ENCODE peak calls at places on chromosomes 7 and 10, in five cellular contexts. D is esophagus muscularis mucosa; M is stimulated activated CD8-positive, alpha-beta memory T cell treated with anti-CD3 and anti-CD28 coated beads, Interleukin-4, amount 100 ng/mL, for 48 hours; K is brain microvascular endothelial cell; C is HTR-8/SVneo. W is an unnamed sample.

GRCh38 chr10:1107679-1108078 is 51.5 kb downstream of the WDR37 start:
- DNase-seq in D (no peak), M (no peak), K (no peak), C (no peak), W (no peak)

GRCh38 chr10:5544216-5544805 is 19.6 kb downstream of the CALML3 start:
- DNase-seq in D (no peak), M (no peak), K (no peak), C (no peak), W (no peak)

GRCh38 chr10:22252801-22253577 is 35.2 kb upstream of the EBLN1 start:
- DNase-seq in D (no peak), M (peak; percentile 61), K (no peak), C (no peak), W (peak; percentile 11)

GRCh38 chr7:107150375-107151073 is 18.3 kb upstream of the HBP1 start:
- DNase-seq in D (peak; percentile 95), M (peak; percentile 86), K (peak; percentile 87), C (peak; percentile 15), W (peak; percentile 50)

GRCh38 chr7:31305260-31305659 is 35.3 kb downstream of the NEUROD6 start:
- DNase-seq in D (no peak), M (no peak), K (no peak), C (no peak), W (no peak)

GRCh38 chr10:133393401-133394063 is 425 bp upstream of the MTG1 start:
- DNase-seq in D (no peak), M (peak; percentile 25), K (no peak), C (no peak), W (no peak)

GRCh38 chr7:112573302-112574039 is 92.7 kb downstream of the LSMEM1 start:
- DNase-seq in D (no peak), M (no peak), K (no peak), C (no peak), W (no peak)

GRCh38 chr10:118970770-118971169 is 58.7 kb upstream of the NANOS1 start:
- DNase-seq in D (no peak), M (no peak), K (no peak), C (no peak), W (no peak)

GRCh38 chr10:68559872-68560200 is 301 bp upstream of the TET1 start:
- DNase-seq in D (no peak), M (peak; percentile 24), K (no peak), C (no peak), W (no peak)

GRCh38 chr7:47771301-47771989 is 176.8 kb downstream of the PKD1L1 start:
- DNase-seq in D (no peak), M (no peak), K (no peak), C (no peak), W (no peak)

GRCh38 chr7:73715648-73716317 is 3.7 kb downstream of the STX1A start:
- DNase-seq in D (no peak), M (peak; percentile 81), K (peak; percentile 97), C (peak; percentile 92), W (no peak)

GRCh38 chr10:7984896-7985295 is 69.6 kb upstream of the GATA3 start:
- DNase-seq in D (no peak), M (no peak), K (peak; percentile 7), C (no peak), W (no peak)

GRCh38 chr7:81725003-81725402 is 44.8 kb downstream of the HGF start:
- DNase-seq in D (no peak), M (no peak), K (no peak), C (no peak), W (no peak)

GRCh38 chr7:157358041-157358752 is 21.4 kb downstream of the DNAJB6 start:
- DNase-seq in D (no peak), M (no peak), K (no peak), C (no peak), W (no peak)

GRCh38 chr7:97006146-97006950 is 995 bp downstream of the DLX6 start:
- DNase-seq in D (peak; percentile 88), M (peak; percentile 46), K (no peak), C (no peak), W (peak; percentile 52)

GRCh38 chr7:831596-832291 is 532 bp upstream of the SUN1 start:
- DNase-seq in D (no peak), M (peak; percentile 36), K (peak; percentile 73), C (peak; percentile 95), W (no peak)

GRCh38 chr10:64112697-64113367 is 591.6 kb downstream of the REEP3 start:
- DNase-seq in D (no peak), M (no peak), K (no peak), C (no peak), W (no peak)

GRCh38 chr10:122189185-122189584 is 81.9 kb upstream of the BTBD16 start:
- DNase-seq in D (no peak), M (no peak), K (no peak), C (no peak), W (no peak)

GRCh38 chr10:1573334-1573969 is 163.9 kb downstream of the ADARB2 start:
- DNase-seq in D (no peak), M (no peak), K (no peak), C (no peak), W (no peak)

GRCh38 chr10:37643187-37643586 is 214.2 kb downstream of the ZNF248 start:
- DNase-seq in D (no peak), M (no peak), K (no peak), C (no peak), W (no peak)

GRCh38 chr10:79970062-79970461 is 21.2 kb upstream of the SFTPD start:
- DNase-seq in D (no peak), M (no peak), K (no peak), C (no peak), W (no peak)

GRCh38 chr10:51156913-51157312 is 82.6 kb downstream of the PRKG1 start:
- DNase-seq in D (no peak), M (no peak), K (peak; percentile 32), C (no peak), W (no peak)

GRCh38 chr10:19488592-19489280 is 327.5 kb upstream of the PLXDC2 start:
- DNase-seq in D (no peak), M (no peak), K (no peak), C (no peak), W (peak; percentile 49)

GRCh38 chr10:119395287-119396007 is 147.1 kb downstream of the RGS10 start:
- DNase-seq in D (no peak), M (no peak), K (peak; percentile 37), C (no peak), W (no peak)

GRCh38 chr7:107501593-107501992 is 31.7 kb downstream of the GPR22 start:
- DNase-seq in D (no peak), M (no peak), K (peak; percentile 48), C (peak; percentile 3), W (no peak)

GRCh38 chr10:85919358-85920022 is 447.1 kb downstream of the GRID1 start:
- DNase-seq in D (peak; percentile 80), M (no peak), K (no peak), C (no peak), W (no peak)

GRCh38 chr10:92541583-92541982 is 32.3 kb downstream of the IDE start:
- DNase-seq in D (no peak), M (no peak), K (no peak), C (no peak), W (no peak)

GRCh38 chr7:149741629-149742028 is 31.8 kb downstream of the ZNF467 start:
- DNase-seq in D (no peak), M (no peak), K (no peak), C (no peak), W (no peak)

GRCh38 chr7:30976381-30976780 is 12.6 kb downstream of the GHRHR start:
- DNase-seq in D (no peak), M (no peak), K (no peak), C (no peak), W (no peak)

GRCh38 chr7:118214051-118214832 is 10.3 kb upstream of the ANKRD7 start:
- DNase-seq in D (no peak), M (peak; percentile 85), K (peak; percentile 70), C (no peak), W (no peak)

GRCh38 chr7:90723866-90724265 is 127.7 kb downstream of the CDK14 start:
- DNase-seq in D (no peak), M (no peak), K (no peak), C (no peak), W (no peak)

GRCh38 chr10:6721964-6722615 is 142.0 kb upstream of the PRKCQ start:
- DNase-seq in D (no peak), M (no peak), K (peak; percentile 81), C (peak; percentile 66), W (no peak)

GRCh38 chr10:86295791-86296190 is 70.8 kb downstream of the GRID1 start:
- DNase-seq in D (no peak), M (no peak), K (no peak), C (no peak), W (no peak)

GRCh38 chr7:26958834-26959233 is 94.4 kb upstream of the SKAP2 start:
- DNase-seq in D (no peak), M (no peak), K (peak; percentile 79), C (peak; percentile 30), W (no peak)

GRCh38 chr7:24825931-24826661 is 68.8 kb upstream of the GSDME start:
- DNase-seq in D (no peak), M (no peak), K (peak; percentile 50), C (peak; percentile 59), W (no peak)

GRCh38 chr10:109029870-109030269 is 893.4 kb downstream of the XPNPEP1 start:
- DNase-seq in D (no peak), M (no peak), K (no peak), C (no peak), W (no peak)

GRCh38 chr7:17910377-17910776 is 29.9 kb downstream of the SNX13 start:
- DNase-seq in D (no peak), M (no peak), K (no peak), C (no peak), W (no peak)

GRCh38 chr7:19011212-19011611 is 106.2 kb downstream of the TWIST1 start:
- DNase-seq in D (no peak), M (no peak), K (peak; percentile 53), C (no peak), W (no peak)

GRCh38 chr7:94701555-94701973 is 45.6 kb upstream of the SGCE start:
- DNase-seq in D (no peak), M (no peak), K (peak; percentile 69), C (peak; percentile 27), W (no peak)